ENCODE peak calls at places on chromosomes 1 and 21, in five cellular contexts. One of them, this sample, is unnamed.

GRCh38 chr21:18161841-18162240 is 82.8 kb upstream of the CHODL start:
- DNase-seq in trophoblast cell: no peak
- DNase-seq in neuronal stem cell: no peak
- DNase-seq in mesenchymal stem cell: no peak
- DNase-seq in H9: no peak
- DNase-seq in this sample: no peak

GRCh38 chr1:8104278-8105236 is 78.4 kb upstream of the ERRFI1 start:
- DNase-seq in H9: no peak
- DNase-seq in trophoblast cell: no peak
- DNase-seq in mesenchymal stem cell: no peak
- DNase-seq in neuronal stem cell: no peak
- DNase-seq in this sample: no peak

GRCh38 chr1:2165636-2166035 is 28.9 kb downstream of the FAAP20 start:
- DNase-seq in trophoblast cell: peak; percentile 29
- DNase-seq in neuronal stem cell: no peak
- DNase-seq in mesenchymal stem cell: no peak
- DNase-seq in H9: peak; percentile 80
- DNase-seq in this sample: no peak

GRCh38 chr1:196896355-196896754 is 8.5 kb downstream of the CFHR4 start:
- DNase-seq in neuronal stem cell: no peak
- DNase-seq in mesenchymal stem cell: no peak
- DNase-seq in H9: no peak
- DNase-seq in trophoblast cell: peak; percentile 58
- DNase-seq in this sample: no peak

GRCh38 chr1:236131916-236132315 is 10.4 kb upstream of the GPR137B start:
- DNase-seq in H9: no peak
- DNase-seq in trophoblast cell: peak; percentile 73
- DNase-seq in mesenchymal stem cell: no peak
- DNase-seq in neuronal stem cell: no peak
- DNase-seq in this sample: no peak

GRCh38 chr21:42237161-42237560 is 18.2 kb downstream of the ABCG1 start:
- DNase-seq in mesenchymal stem cell: no peak
- DNase-seq in trophoblast cell: no peak
- DNase-seq in neuronal stem cell: no peak
- DNase-seq in H9: no peak
- DNase-seq in this sample: no peak

GRCh38 chr1:175757381-175758015 is 14.1 kb upstream of the TNR start:
- DNase-seq in trophoblast cell: peak; percentile 67
- DNase-seq in mesenchymal stem cell: peak; percentile 24
- DNase-seq in neuronal stem cell: peak; percentile 43
- DNase-seq in H9: peak; percentile 85
- DNase-seq in this sample: peak; percentile 59

GRCh38 chr1:223887724-223888428 is 42.1 kb upstream of the TP53BP2 start:
- DNase-seq in trophoblast cell: peak; percentile 68
- DNase-seq in mesenchymal stem cell: peak; percentile 96
- DNase-seq in neuronal stem cell: no peak
- DNase-seq in H9: no peak
- DNase-seq in this sample: no peak

GRCh38 chr1:78627321-78627720 is 7.1 kb downstream of the IFI44L start:
- DNase-seq in trophoblast cell: no peak
- DNase-seq in neuronal stem cell: no peak
- DNase-seq in H9: no peak
- DNase-seq in mesenchymal stem cell: no peak
- DNase-seq in this sample: no peak

GRCh38 chr1:151998611-151999362 is 5.1 kb upstream of the S100A10 start:
- DNase-seq in mesenchymal stem cell: no peak
- DNase-seq in trophoblast cell: peak; percentile 74
- DNase-seq in H9: no peak
- DNase-seq in neuronal stem cell: no peak
- DNase-seq in this sample: no peak

GRCh38 chr1:29050141-29050540 is 73.6 kb downstream of the TMEM200B start:
- DNase-seq in trophoblast cell: no peak
- DNase-seq in H9: no peak
- DNase-seq in mesenchymal stem cell: no peak
- DNase-seq in neuronal stem cell: no peak
- DNase-seq in this sample: no peak

GRCh38 chr1:8152731-8153702 is 126.9 kb upstream of the ERRFI1 start:
- DNase-seq in H9: no peak
- DNase-seq in mesenchymal stem cell: no peak
- DNase-seq in trophoblast cell: no peak
- DNase-seq in neuronal stem cell: no peak
- DNase-seq in this sample: no peak

GRCh38 chr1:219467524-219467923 is 145.4 kb downstream of the ZC3H11B start:
- DNase-seq in trophoblast cell: no peak
- DNase-seq in H9: no peak
- DNase-seq in mesenchymal stem cell: no peak
- DNase-seq in neuronal stem cell: no peak
- DNase-seq in this sample: no peak

GRCh38 chr1:206633708-206634121 is 1.6 kb upstream of the DYRK3 start:
- DNase-seq in neuronal stem cell: no peak
- DNase-seq in mesenchymal stem cell: peak; percentile 97
- DNase-seq in trophoblast cell: peak; percentile 32
- DNase-seq in H9: no peak
- DNase-seq in this sample: no peak

GRCh38 chr1:201495447-201496295 is 11.3 kb downstream of the CSRP1 start:
- DNase-seq in H9: no peak
- DNase-seq in mesenchymal stem cell: peak; percentile 89
- DNase-seq in neuronal stem cell: no peak
- DNase-seq in trophoblast cell: no peak
- DNase-seq in this sample: no peak

GRCh38 chr21:22885079-22885478 is 1886.9 kb downstream of the NCAM2 start:
- DNase-seq in neuronal stem cell: no peak
- DNase-seq in H9: no peak
- DNase-seq in mesenchymal stem cell: no peak
- DNase-seq in trophoblast cell: no peak
- DNase-seq in this sample: no peak

GRCh38 chr1:151615711-151616504 is 4.1 kb downstream of the SNX27 start:
- DNase-seq in mesenchymal stem cell: no peak
- DNase-seq in H9: no peak
- DNase-seq in trophoblast cell: peak; percentile 17
- DNase-seq in neuronal stem cell: no peak
- DNase-seq in this sample: no peak

GRCh38 chr21:38075833-38076567 is 159.7 kb upstream of the KCNJ6 start:
- DNase-seq in mesenchymal stem cell: no peak
- DNase-seq in neuronal stem cell: no peak
- DNase-seq in trophoblast cell: no peak
- DNase-seq in H9: no peak
- DNase-seq in this sample: no peak

GRCh38 chr1:51559501-51559900 is 40.4 kb upstream of the EPS15 start:
- DNase-seq in H9: no peak
- DNase-seq in neuronal stem cell: no peak
- DNase-seq in mesenchymal stem cell: no peak
- DNase-seq in trophoblast cell: no peak
- DNase-seq in this sample: no peak

GRCh38 chr1:95640746-95641145 is 406.7 kb downstream of the RWDD3 start:
- DNase-seq in neuronal stem cell: no peak
- DNase-seq in trophoblast cell: no peak
- DNase-seq in H9: no peak
- DNase-seq in mesenchymal stem cell: no peak
- DNase-seq in this sample: no peak

GRCh38 chr1:178310685-178311105 is 186.1 kb downstream of the CLEC20A start:
- DNase-seq in neuronal stem cell: peak; percentile 65
- DNase-seq in mesenchymal stem cell: peak; percentile 89
- DNase-seq in trophoblast cell: peak; percentile 97
- DNase-seq in H9: no peak
- DNase-seq in this sample: no peak

GRCh38 chr1:59986736-59987310 is 60.2 kb upstream of the CYP2J2 start:
- DNase-seq in H9: no peak
- DNase-seq in trophoblast cell: no peak
- DNase-seq in neuronal stem cell: no peak
- DNase-seq in mesenchymal stem cell: no peak
- DNase-seq in this sample: no peak

GRCh38 chr21:44292812-44293195 is 7.0 kb upstream of the PFKL start:
- DNase-seq in H9: no peak
- DNase-seq in mesenchymal stem cell: no peak
- DNase-seq in trophoblast cell: no peak
- DNase-seq in neuronal stem cell: no peak
- DNase-seq in this sample: no peak

GRCh38 chr21:25536752-25537151 is 70.5 kb downstream of the MRPL39 start:
- DNase-seq in H9: no peak
- DNase-seq in neuronal stem cell: no peak
- DNase-seq in trophoblast cell: no peak
- DNase-seq in mesenchymal stem cell: no peak
- DNase-seq in this sample: no peak

GRCh38 chr1:201603613-201604232 is 64.8 kb downstream of the NAV1 start:
- DNase-seq in neuronal stem cell: no peak
- DNase-seq in H9: no peak
- DNase-seq in trophoblast cell: no peak
- DNase-seq in mesenchymal stem cell: peak; percentile 85
- DNase-seq in this sample: no peak

DNA sequence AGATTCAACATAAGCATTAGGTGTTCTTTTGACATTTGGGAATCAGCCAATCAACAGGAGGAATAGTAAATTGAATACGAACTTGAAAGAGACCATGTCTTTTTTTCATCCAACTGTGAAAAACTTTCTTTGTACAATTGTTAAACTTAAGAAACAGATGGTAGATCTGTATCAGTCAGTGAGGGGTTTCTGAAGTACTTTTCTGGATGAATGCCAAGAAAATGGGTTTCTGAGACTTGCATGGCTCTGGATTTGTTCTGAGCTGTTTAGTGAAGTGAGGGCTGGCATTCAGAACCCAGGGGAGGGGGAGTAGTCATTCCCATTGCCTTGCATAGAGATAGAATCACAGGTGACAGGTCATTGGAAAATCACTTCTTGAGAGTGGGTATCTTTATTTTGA is 37.4 kb downstream of the PTPRC start:
- DNase-seq in neuronal stem cell: no peak
- DNase-seq in H9: no peak
- DNase-seq in mesenchymal stem cell: peak; percentile 34
- DNase-seq in trophoblast cell: no peak
- DNase-seq in this sample: no peak
- H2BK120ac ChIP-seq in neuronal stem cell: no peak overlapping the region
- H2BK120ac ChIP-seq in H9: no peak overlapping the region
- H2BK120ac ChIP-seq in mesenchymal stem cell: no peak overlapping the region
- H2BK120ac ChIP-seq in trophoblast cell: no peak overlapping the region
- H2BK120ac ChIP-seq in this sample: no peak overlapping the region

GRCh38 chr1:46333300-46334029 is 7.1 kb upstream of the NSUN4 start:
- DNase-seq in neuronal stem cell: no peak
- DNase-seq in mesenchymal stem cell: peak; percentile 59
- DNase-seq in H9: peak; percentile 66
- DNase-seq in trophoblast cell: peak; percentile 42
- DNase-seq in this sample: peak; percentile 34

GRCh38 chr1:46334030-46334384 is 6.6 kb upstream of the NSUN4 start:
- DNase-seq in neuronal stem cell: no peak
- DNase-seq in mesenchymal stem cell: no peak
- DNase-seq in H9: no peak
- DNase-seq in trophoblast cell: no peak
- DNase-seq in this sample: no peak
- H2BK12ac ChIP-seq in neuronal stem cell: no peak overlapping the region
- H2BK12ac ChIP-seq in mesenchymal stem cell: no peak overlapping the region
- H2BK12ac ChIP-seq in H9: no peak overlapping the region
- H2BK12ac ChIP-seq in trophoblast cell: no peak overlapping the region
- H2BK12ac ChIP-seq in this sample: peak overlapping the region; percentile 75

DNA sequence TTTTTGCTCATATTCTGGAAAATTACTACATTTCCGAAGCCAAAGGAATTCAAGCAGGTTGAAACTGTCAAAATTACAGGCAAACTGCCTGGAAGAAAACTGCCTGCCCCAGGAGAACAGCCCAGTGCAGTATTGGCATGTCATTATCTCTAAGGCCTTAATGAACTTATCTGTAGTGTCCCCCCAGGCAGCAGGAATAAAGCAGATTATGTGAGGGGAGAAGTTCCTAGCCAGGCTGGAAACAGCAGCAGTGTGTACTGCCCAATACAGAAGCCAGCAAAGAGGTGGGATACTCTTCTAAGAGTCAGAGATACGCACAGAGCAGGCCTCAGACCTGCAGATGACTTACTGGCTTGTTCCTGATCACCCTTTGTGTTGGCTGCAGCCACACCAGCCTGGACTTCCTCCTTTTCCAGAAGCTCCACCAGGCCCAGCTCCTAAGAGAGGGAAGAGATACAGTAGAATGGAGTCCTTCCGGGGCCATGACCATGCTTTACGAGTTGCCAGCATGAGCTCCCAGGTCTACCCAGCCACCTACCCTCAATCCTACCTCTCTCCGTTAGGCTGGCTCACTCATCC is 11.7 kb downstream of the IQGAP3 start:
- DNase-seq in trophoblast cell: no peak
- DNase-seq in neuronal stem cell: no peak
- DNase-seq in mesenchymal stem cell: no peak
- DNase-seq in H9: no peak
- DNase-seq in this sample: no peak
- H2BK120ac ChIP-seq in trophoblast cell: peak overlapping the region; percentile 26
- H2BK120ac ChIP-seq in neuronal stem cell: no peak overlapping the region
- H2BK120ac ChIP-seq in mesenchymal stem cell: no peak overlapping the region
- H2BK120ac ChIP-seq in H9: no peak overlapping the region
- H2BK120ac ChIP-seq in this sample: no peak overlapping the region

GRCh38 chr1:115436596-115436995 is 98.5 kb upstream of the NGF start:
- DNase-seq in H9: no peak
- DNase-seq in mesenchymal stem cell: no peak
- DNase-seq in neuronal stem cell: no peak
- DNase-seq in trophoblast cell: no peak
- DNase-seq in this sample: no peak
- H2BK12ac ChIP-seq in H9: no peak overlapping the region
- H2BK12ac ChIP-seq in mesenchymal stem cell: no peak overlapping the region
- H2BK12ac ChIP-seq in neuronal stem cell: no peak overlapping the region
- H2BK12ac ChIP-seq in trophoblast cell: no peak overlapping the region
- H2BK12ac ChIP-seq in this sample: no peak overlapping the region

GRCh38 chr1:58749646-58750045 is 34.2 kb downstream of the JUN start:
- DNase-seq in mesenchymal stem cell: no peak
- DNase-seq in neuronal stem cell: no peak
- DNase-seq in H9: no peak
- DNase-seq in trophoblast cell: no peak
- DNase-seq in this sample: no peak
- H2BK120ac ChIP-seq in mesenchymal stem cell: no peak overlapping the region
- H2BK120ac ChIP-seq in neuronal stem cell: no peak overlapping the region
- H2BK120ac ChIP-seq in H9: no peak overlapping the region
- H2BK120ac ChIP-seq in trophoblast cell: no peak overlapping the region
- H2BK120ac ChIP-seq in this sample: no peak overlapping the region

GRCh38 chr1:159800177-159800935 is 1.8 kb upstream of the FCRL6 start:
- DNase-seq in mesenchymal stem cell: no peak
- DNase-seq in H9: no peak
- DNase-seq in trophoblast cell: peak; percentile 78
- DNase-seq in neuronal stem cell: no peak
- DNase-seq in this sample: no peak
- H2BK12ac ChIP-seq in mesenchymal stem cell: no peak overlapping the region
- H2BK12ac ChIP-seq in H9: no peak overlapping the region
- H2BK12ac ChIP-seq in trophoblast cell: no peak overlapping the region
- H2BK12ac ChIP-seq in neuronal stem cell: no peak overlapping the region
- H2BK12ac ChIP-seq in this sample: no peak overlapping the region

DNA sequence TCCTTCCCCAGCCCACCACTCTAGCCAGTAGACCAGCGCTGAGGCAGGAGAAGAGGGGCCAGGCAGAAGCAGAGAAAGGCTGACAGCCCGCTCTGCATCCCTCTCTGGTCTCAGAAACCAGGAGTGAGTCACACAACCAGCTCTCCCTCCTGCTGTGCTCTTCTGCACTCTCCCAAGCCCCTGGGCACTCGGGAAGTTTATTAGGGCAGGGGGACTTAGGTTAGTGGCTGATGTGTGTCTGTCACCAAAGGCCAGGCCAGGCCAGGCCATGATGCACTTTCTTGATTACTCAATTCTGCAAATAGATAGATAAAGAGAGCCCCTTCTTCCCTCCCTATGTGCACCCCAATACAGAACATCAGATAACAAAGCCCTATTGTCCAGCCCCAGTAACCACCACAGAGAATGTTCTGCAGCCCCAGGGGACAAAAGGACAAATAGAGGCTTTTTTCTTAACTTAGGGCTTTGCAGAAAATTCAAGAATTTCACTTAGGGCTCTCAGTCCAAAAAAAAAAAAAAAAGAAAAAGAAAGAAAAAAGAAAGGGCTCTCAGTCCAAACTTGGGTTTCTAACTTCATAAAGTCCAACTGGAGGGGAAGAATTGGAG is 52.9 kb upstream of the CNTN2 start:
- DNase-seq in trophoblast cell: no peak
- DNase-seq in H9: peak; percentile 47
- DNase-seq in mesenchymal stem cell: no peak
- DNase-seq in neuronal stem cell: no peak
- DNase-seq in this sample: no peak
- H2BK120ac ChIP-seq in trophoblast cell: no peak overlapping the region
- H2BK120ac ChIP-seq in H9: no peak overlapping the region
- H2BK120ac ChIP-seq in mesenchymal stem cell: no peak overlapping the region
- H2BK120ac ChIP-seq in neuronal stem cell: no peak overlapping the region
- H2BK120ac ChIP-seq in this sample: no peak overlapping the region

This sample was measured in H1.